ENCODE peak calls at places on chromosomes 16 and 17, in seven cellular contexts. Q, E, L, P, N, Z and I are unnamed samples.

GRCh38 chr16:75801307-75801706 is 75.0 kb upstream of the CPHXL start:
- DNase-seq in Q (no peak), E (no peak), L (no peak), P (no peak), N (no peak), Z (no peak), I (no peak)

GRCh38 chr17:64984776-64985521 is 65.7 kb upstream of the LRRC37A3 start:
- DNase-seq in Q (no peak), E (no peak), L (no peak), P (peak), N (peak), Z (peak), I (no peak)

GRCh38 chr17:32941419-32942032 is 13.6 kb downstream of the TMEM98 start:
- DNase-seq in Q (no peak), E (no peak), L (no peak), P (no peak), N (no peak), Z (no peak), I (no peak)

GRCh38 chr17:41989702-41990419 is 23.3 kb downstream of the CNP start:
- DNase-seq in Q (no peak), E (no peak), L (no peak), P (no peak), N (no peak), Z (no peak), I (no peak)

GRCh38 chr17:76122411-76123126 is 18.5 kb downstream of the FOXJ1 start:
- DNase-seq in Q (no peak), E (no peak), L (no peak), P (no peak), N (no peak), Z (no peak), I (no peak)

GRCh38 chr17:3865166-3865565 is 19.1 kb upstream of the NCBP3 start:
- DNase-seq in Q (peak), E (no peak), L (no peak), P (no peak), N (peak), Z (peak), I (no peak)

GRCh38 chr17:82230627-82231311 is 1.9 kb downstream of the SLC16A3 start:
- DNase-seq in Q (peak), E (peak), L (peak), P (no peak), N (peak), Z (peak), I (peak)

GRCh38 chr17:223723-224471 is 42.4 kb upstream of the DOC2B start:
- DNase-seq in Q (no peak), E (no peak), L (no peak), P (no peak), N (no peak), Z (no peak), I (no peak)

GRCh38 chr16:11418506-11418905 is 73.2 kb downstream of the RMI2 start:
- DNase-seq in Q (no peak), E (no peak), L (no peak), P (no peak), N (no peak), Z (peak), I (no peak)

GRCh38 chr16:28505489-28506137 is 1.0 kb downstream of the IL27 start:
- DNase-seq in Q (no peak), E (no peak), L (no peak), P (no peak), N (no peak), Z (no peak), I (no peak)

GRCh38 chr16:30948087-30948955 is 547 bp upstream of the ORAI3 start:
- DNase-seq in Q (peak), E (peak), L (peak), P (no peak), N (peak), Z (peak), I (peak)

GRCh38 chr16:51148674-51149228 is 2.3 kb downstream of the SALL1 start:
- DNase-seq in Q (no peak), E (no peak), L (no peak), P (no peak), N (no peak), Z (peak), I (no peak)

GRCh38 chr17:81576621-81577277 is 24.6 kb upstream of the FAAP100 start:
- DNase-seq in Q (no peak), E (no peak), L (no peak), P (no peak), N (no peak), Z (peak), I (no peak)

GRCh38 chr17:17694229-17695081 is 13.2 kb downstream of the RAI1 start:
- DNase-seq in Q (peak), E (peak), L (peak), P (peak), N (peak), Z (peak), I (peak)

GRCh38 chr17:49486012-49486641 is 9.0 kb upstream of the NGFR start:
- DNase-seq in Q (no peak), E (no peak), L (no peak), P (no peak), N (no peak), Z (no peak), I (no peak)

GRCh38 chr17:77478899-77479298 is 338.1 kb downstream of the SEC14L1 start:
- DNase-seq in Q (no peak), E (no peak), L (no peak), P (no peak), N (no peak), Z (no peak), I (no peak)

DNA sequence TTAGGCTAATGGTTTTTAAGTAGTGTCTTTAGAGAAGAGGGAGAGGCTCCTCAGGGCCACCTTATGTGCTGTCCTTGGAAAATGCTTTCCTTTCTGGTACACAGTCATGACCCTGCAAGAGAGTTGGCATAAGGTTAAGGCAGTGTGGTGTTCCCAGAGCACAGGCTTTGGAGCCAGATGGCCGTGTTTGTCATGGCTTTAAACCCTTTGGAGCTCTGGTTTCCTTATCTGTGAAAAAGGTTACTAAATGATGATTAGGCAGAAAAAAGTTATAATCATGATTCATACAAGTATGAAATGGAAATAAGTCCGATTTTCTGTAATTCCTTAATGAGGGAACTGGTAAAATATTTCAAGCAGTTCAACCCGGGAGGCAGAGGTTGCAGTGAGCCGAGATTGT is 13.2 kb downstream of the UTP4 start:
- DNase-seq in Q (peak), E (no peak), L (no peak), P (no peak), N (peak), Z (peak), I (no peak)
- TF ChIP-seq CTCF in Q (no peak), E (no peak), L (no peak), P (no peak), N (no peak), Z (no peak), I (no peak)

DNA sequence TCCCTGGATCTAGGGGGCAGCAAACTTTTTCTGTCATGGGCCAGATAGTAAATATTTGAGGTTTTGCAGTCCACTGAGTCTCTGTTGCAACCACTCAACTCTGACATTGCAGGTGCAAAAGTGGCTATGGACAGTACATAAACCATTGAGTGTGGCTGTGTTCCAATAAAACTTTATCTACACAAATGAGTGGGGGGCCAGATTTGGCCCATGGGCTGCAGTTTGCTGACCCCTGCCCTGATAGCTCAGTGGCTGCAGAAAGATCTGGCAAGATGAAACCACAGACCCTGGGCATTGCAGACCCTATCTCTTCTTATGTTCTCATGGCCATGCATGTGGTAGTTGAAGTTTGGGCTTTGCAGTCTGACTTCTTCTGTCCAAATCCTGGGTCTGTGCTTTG is 440.5 kb downstream of the SLC39A11 start:
- DNase-seq in Q (no peak), E (no peak), L (no peak), P (no peak), N (no peak), Z (no peak), I (no peak)
- TF ChIP-seq CTCF in Q (no peak), E (no peak), L (no peak), P (no peak), N (no peak), Z (no peak), I (no peak)

DNA sequence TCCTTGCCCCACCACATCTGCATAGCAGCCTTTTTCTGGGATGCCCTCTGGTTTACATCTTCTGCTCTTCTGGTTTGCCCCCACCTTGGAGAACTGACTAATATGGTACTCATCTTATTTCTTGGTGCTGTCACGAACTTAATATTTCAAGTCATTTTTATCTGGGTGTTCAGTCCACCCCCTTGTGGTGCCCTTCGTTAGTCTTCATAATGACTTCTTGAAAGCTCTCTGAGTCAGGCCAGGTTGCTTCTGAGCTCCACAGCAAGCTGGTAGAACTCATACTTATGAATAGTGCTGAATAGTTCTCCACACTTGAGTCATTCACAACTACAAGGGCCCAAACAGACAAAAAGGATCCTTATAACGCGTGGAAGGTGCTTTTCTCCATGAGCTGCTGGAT is 35.8 kb upstream of the TEKT3 start:
- DNase-seq in Q (no peak), E (no peak), L (no peak), P (no peak), N (no peak), Z (peak), I (no peak)
- TF ChIP-seq CTCF in Q (no peak), E (no peak), L (no peak), P (no peak), N (no peak), Z (peak), I (no peak)

DNA sequence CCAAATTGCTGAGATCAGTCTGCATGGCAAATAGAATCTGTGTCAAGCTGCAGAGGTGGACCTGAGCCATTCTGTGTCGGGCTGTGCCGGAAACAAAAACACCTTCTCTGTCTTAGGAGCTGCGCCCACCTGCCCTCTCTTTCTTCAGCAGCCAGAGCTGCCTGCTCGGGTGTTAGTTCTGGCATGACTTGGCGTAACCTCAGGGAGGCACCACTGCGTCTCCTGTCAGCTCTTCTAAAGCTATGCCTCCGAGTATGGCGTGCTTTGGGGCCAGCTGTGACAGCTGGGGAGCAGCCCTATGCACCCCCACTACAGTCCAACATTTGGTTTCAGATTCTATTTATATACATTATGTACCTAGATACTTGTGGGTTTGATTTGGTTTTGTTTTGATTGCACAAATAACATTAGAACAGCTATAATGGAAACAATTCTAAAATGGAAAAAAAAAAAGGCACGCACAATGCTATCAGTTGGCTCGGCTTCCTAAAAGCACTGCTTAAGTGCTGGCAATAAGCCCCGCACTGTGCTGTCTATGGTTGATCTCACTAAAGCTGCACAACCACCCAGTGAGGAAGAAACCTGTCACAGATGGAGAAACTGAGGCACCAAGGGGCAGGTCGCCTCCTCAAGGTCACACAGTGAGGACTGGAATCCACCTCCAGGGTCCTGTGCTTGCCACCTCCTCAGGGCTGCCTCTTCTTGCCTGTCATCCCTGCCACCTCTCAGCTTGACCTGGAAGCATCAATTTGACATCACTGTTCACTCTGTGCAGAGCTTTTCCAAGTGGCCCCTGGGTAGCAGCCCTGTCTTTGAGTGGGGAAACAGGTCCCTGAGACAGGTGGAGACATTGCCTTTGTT is 18.7 kb upstream of the ADGRG1 start:
- DNase-seq in Q (peak), E (no peak), L (peak), P (no peak), N (peak), Z (peak), I (no peak)
- TF ChIP-seq CTCF in Q (peak), E (no peak), L (no peak), P (peak), N (no peak), Z (peak), I (no peak)

GRCh38 chr17:72512649-72513556 is 392.1 kb downstream of the SOX9 start:
- DNase-seq in Q (no peak), E (no peak), L (no peak), P (no peak), N (no peak), Z (no peak), I (no peak)
- TF ChIP-seq CTCF in Q (no peak), E (no peak), L (no peak), P (no peak), N (no peak), Z (no peak), I (no peak)

DNA sequence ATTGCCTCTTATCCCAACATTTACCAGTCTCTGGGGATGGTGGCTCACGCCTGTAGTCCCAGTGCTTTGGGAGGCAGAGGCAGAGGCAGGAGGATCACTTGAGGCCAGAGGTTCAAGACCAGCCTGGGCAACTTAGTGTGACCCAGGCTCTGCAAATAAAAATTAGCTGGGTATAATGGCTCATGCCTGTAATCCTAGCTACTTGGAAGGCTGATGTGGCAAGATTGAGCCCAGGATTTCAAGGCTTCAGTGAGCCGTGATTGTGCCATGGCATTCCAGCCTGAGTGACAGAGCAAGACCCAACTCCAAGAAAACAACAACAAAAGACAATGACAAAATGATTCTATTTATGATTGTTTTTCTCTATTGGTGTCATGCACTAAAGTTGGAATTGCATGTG is 244.9 kb downstream of the RBFOX1 start:
- DNase-seq in Q (no peak), E (no peak), L (no peak), P (no peak), N (no peak), Z (no peak), I (no peak)
- TF ChIP-seq CTCF in Q (no peak), E (no peak), L (no peak), P (no peak), N (no peak), Z (no peak), I (no peak)

DNA sequence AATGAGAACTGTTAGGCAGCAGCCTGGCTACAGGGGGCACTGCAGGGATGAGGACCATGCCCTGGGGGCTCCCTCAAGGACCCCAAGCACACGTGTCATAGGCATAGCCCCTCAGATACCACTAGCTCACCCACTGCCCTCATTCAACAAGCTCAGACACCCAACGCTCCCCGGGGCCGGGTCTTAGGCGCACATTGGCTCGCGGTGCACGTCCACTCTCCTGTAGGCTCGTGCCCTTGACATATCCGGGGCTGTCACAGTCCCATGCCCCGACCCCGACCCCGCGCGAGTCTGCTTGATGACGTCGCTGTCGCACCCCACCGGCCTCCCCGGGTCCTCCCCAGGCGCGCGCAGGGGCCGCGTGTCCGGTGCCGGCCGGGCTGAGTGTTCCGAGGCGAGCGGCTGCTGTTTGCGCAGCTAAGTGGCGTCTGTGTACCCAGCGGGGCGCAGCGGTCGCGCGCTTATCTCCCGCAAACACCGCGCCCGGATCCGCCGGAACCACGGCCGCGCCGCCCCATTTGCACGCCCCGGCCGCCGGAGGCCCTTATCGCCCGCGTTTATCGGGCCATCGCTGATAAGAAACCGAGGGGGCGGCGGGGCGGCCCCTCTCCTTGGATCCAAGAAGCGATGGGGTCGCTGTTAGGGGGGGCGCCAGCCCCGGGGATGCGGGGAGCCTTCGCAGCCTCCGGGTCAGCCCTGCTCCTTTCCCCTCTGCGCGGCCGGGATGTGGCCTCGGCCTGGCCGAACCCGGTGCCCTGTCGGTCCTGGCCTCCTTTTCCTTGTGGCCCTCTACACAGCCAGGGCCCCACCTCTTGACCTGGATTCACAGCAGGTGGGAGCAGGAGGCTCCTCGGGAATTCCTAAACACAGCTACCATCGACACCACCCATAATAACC is 20.7 kb upstream of the NAGS start:
- DNase-seq in Q (peak), E (peak), L (peak), P (no peak), N (no peak), Z (no peak), I (no peak)
- TF ChIP-seq CTCF in Q (peak), E (peak), L (no peak), P (no peak), N (no peak), Z (no peak), I (no peak)

DNA sequence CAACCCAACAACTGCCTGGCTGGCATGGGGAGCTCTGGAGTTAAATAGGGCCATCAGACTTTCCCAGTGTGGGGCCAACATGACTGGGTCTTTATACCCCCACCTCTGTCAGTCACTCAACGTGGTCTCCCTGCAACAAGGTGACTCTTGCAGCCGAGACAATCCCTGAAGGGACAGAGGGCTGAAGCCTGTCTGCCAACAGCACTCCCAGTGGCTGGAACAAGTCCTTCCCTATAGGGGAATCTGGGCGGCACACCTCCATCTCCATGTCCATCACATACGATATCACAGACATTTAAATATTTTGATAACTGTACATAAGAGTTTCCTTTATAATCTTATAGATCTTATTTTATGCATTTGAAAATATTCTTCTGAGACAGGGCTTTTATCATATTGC is 4.8 kb upstream of the MAPT start:
- DNase-seq in Q (no peak), E (peak), L (no peak), P (no peak), N (no peak), Z (no peak), I (no peak)
- TF ChIP-seq CTCF in Q (no peak), E (peak), L (no peak), P (no peak), N (no peak), Z (no peak), I (no peak)

DNA sequence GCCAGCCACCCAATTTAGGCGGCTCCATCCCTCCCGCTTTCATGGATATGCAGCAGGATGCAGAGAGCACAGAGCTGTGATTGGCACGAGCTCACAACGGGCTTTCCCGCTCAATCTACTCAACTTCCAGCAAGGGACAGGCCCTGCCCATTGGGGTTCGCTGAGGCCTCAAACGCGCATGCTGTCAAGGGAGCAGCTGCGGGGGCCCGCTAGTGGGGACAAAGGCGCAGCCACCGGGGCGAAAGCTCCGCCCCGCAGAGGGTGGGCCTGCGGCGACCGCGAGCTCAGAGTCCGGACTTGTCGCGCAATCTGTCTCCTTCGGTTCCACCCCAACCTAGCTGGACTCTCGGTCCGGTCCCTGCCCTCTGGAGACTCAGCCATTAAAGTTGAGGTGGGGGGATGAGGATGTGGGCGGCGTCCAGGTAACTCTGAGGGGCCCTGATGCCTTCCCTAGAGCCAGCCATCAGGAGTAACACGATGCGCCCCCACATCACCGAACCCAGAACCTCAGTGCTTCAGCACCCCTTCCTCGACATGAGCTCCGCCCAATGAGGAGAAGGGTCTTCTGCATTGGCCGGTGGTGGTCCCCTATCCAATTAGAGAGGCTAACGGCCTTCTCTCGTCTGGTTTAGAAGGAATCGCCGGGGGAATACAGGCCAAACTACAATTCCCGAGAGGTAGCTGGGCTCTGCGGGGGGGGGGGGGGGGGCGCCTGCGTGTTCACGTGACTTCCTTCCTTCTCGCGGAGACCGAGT is 489 bp upstream of the NFATC3 start:
- DNase-seq in Q (peak), E (peak), L (peak), P (peak), N (peak), Z (peak), I (peak)
- TF ChIP-seq CTCF in Q (no peak), E (peak), L (no peak), P (no peak), N (no peak), Z (no peak), I (no peak)